ENCODE peak calls at places on chromosomes 11 and 22, in ten cellular contexts. E, I, L, A, M, W, H, P, G and Q are unnamed samples.

GRCh38 chr11:12008790-12009616 is 577 bp upstream of the DKK3 start:
- DNase-seq in G (no peak), L (peak; percentile 14), W (no peak), M (peak; percentile 47), P (peak; percentile 77), E (peak; percentile 88), I (no peak), A (no peak), H (no peak), Q (no peak)

GRCh38 chr11:76946223-76946622 is 85.5 kb downstream of the ACER3 start:
- DNase-seq in I (no peak), M (no peak), W (no peak), P (no peak), L (no peak), G (no peak), E (no peak), H (no peak), A (no peak), Q (no peak)

GRCh38 chr11:19646308-19646707 is 66.3 kb upstream of the NAV2 start:
- DNase-seq in A (no peak), L (no peak), E (no peak), H (no peak), W (no peak), M (no peak), I (peak; percentile 44), G (no peak), P (no peak), Q (peak; percentile 61)

GRCh38 chr11:44361883-44362282 is 51.9 kb upstream of the ALX4 start:
- DNase-seq in I (no peak), P (peak; percentile 81), A (no peak), M (no peak), L (no peak), W (no peak), G (no peak), H (no peak), E (no peak), Q (no peak)

GRCh38 chr11:95792200-95792599 is 1.9 kb downstream of the CEP57 start:
- DNase-seq in I (no peak), M (no peak), P (no peak), H (no peak), E (no peak), L (no peak), A (no peak), G (no peak), W (no peak), Q (no peak)

GRCh38 chr11:46969379-46969778 is 32.8 kb downstream of the CSTPP1 start:
- DNase-seq in G (no peak), H (no peak), E (no peak), A (no peak), P (no peak), L (no peak), I (no peak), M (no peak), W (no peak), Q (no peak)

GRCh38 chr22:47123006-47123826 is 360.8 kb downstream of the TBC1D22A start:
- DNase-seq in A (no peak), H (no peak), I (peak; percentile 27), G (peak; percentile 41), L (no peak), M (no peak), P (no peak), E (no peak), W (no peak), Q (no peak)

GRCh38 chr11:111282663-111283062 is 15.7 kb upstream of the POU2AF3 start:
- DNase-seq in G (no peak), I (no peak), P (no peak), E (no peak), M (no peak), L (no peak), W (no peak), A (no peak), H (no peak), Q (no peak)

GRCh38 chr11:13308704-13309103 is 31.1 kb downstream of the BMAL1 start:
- DNase-seq in P (no peak), L (no peak), A (no peak), W (no peak), E (no peak), G (no peak), M (no peak), I (no peak), H (no peak), Q (no peak)

GRCh38 chr11:13309156-13309555 is 31.6 kb downstream of the BMAL1 start:
- DNase-seq in M (no peak), H (no peak), I (no peak), L (no peak), W (no peak), E (no peak), A (no peak), P (no peak), G (peak; percentile 22), Q (no peak)

GRCh38 chr11:13310443-13310842 is 32.9 kb downstream of the BMAL1 start:
- DNase-seq in M (no peak), P (no peak), G (no peak), H (no peak), A (no peak), E (no peak), L (no peak), I (no peak), W (no peak), Q (no peak)

GRCh38 chr11:13313005-13313819 is 35.6 kb downstream of the BMAL1 start:
- DNase-seq in G (peak; percentile 48), H (no peak), I (no peak), E (no peak), P (no peak), A (no peak), L (no peak), M (no peak), W (no peak), Q (no peak)

GRCh38 chr11:13311570-13311969 is 34.0 kb downstream of the BMAL1 start:
- DNase-seq in W (no peak), L (no peak), M (no peak), P (no peak), H (no peak), E (no peak), A (no peak), G (no peak), I (peak; percentile 28), Q (no peak)
- H3K4me1 ChIP-seq in W (peaks cover 11% of the 10 kb centered on the region), L (no peaks in the 10 kb centered on the region), M (peaks cover 64% of the 10 kb centered on the region), P (peaks cover 61% of the 10 kb centered on the region), H (no peaks in the 10 kb centered on the region), E (no peaks in the 10 kb centered on the region), A (no peaks in the 10 kb centered on the region), G (peaks cover 66% of the 10 kb centered on the region), I (no peaks in the 10 kb centered on the region), Q (peaks cover 9% of the 10 kb centered on the region)

GRCh38 chr22:40529817-40530216 is 106.7 kb downstream of the MRTFA start:
- DNase-seq in P (no peak), G (no peak), L (no peak), W (no peak), M (no peak), E (no peak), A (no peak), I (no peak), H (no peak), Q (no peak)

GRCh38 chr22:40534379-40535188 is 101.9 kb downstream of the MRTFA start:
- DNase-seq in P (no peak), G (no peak), I (no peak), A (no peak), H (no peak), W (no peak), E (peak; percentile 27), L (no peak), M (no peak), Q (no peak)

GRCh38 chr22:40535189-40535512 is 101.4 kb downstream of the MRTFA start:
- DNase-seq in W (no peak), H (no peak), E (no peak), A (no peak), I (no peak), G (no peak), P (no peak), M (no peak), L (no peak), Q (no peak)

GRCh38 chr22:40533712-40534378 is 102.7 kb downstream of the MRTFA start:
- DNase-seq in G (no peak), H (no peak), A (no peak), L (peak; percentile 19), M (no peak), E (peak; percentile 66), W (no peak), P (no peak), I (no peak), Q (no peak)

GRCh38 chr22:40531951-40532900 is 104.3 kb downstream of the MRTFA start:
- DNase-seq in A (no peak), L (no peak), P (no peak), E (no peak), I (no peak), W (no peak), G (no peak), M (no peak), H (no peak), Q (no peak)
- H3K27ac ChIP-seq in A (no peak overlapping the region), L (peak overlapping the region; percentile 9), P (peak overlapping the region; percentile 10), E (peak overlapping the region; percentile 24), I (no peak overlapping the region), W (no peak overlapping the region), G (peak overlapping the region; percentile 52), M (peak overlapping the region; percentile 62), H (peak overlapping the region; percentile 94), Q (peak overlapping the region; percentile 9)

GRCh38 chr22:24156146-24156914 is 25.0 kb upstream of the SUSD2 start:
- DNase-seq in P (no peak), M (peak; percentile 45), I (no peak), H (no peak), E (peak; percentile 59), W (no peak), A (no peak), L (peak; percentile 54), G (peak; percentile 94), Q (no peak)
- TF ChIP-seq POLR2AphosphoS5 in P (no peak), M (no peak), I (no peak), H (peak; percentile 13), E (no peak), W (no peak), A (no peak), L (no peak), G (no peak), Q (no peak)

GRCh38 chr22:22348127-22348814 is 103.7 kb downstream of the VPREB1 start:
- DNase-seq in P (no peak), G (no peak), M (no peak), E (peak; percentile 74), H (no peak), W (no peak), A (peak; percentile 26), L (no peak), I (no peak), Q (no peak)
- H3K4me1 ChIP-seq in P (no peaks in the 10 kb centered on the region), G (peaks cover 15% of the 10 kb centered on the region), M (no peaks in the 10 kb centered on the region), E (no peaks in the 10 kb centered on the region), H (no peaks in the 10 kb centered on the region), W (peaks cover 4% of the 10 kb centered on the region), A (peaks cover 3% of the 10 kb centered on the region), L (no peaks in the 10 kb centered on the region), I (no peaks in the 10 kb centered on the region), Q (no peaks in the 10 kb centered on the region)

GRCh38 chr11:30596832-30597231 is 10.7 kb upstream of the MPPED2 start:
- DNase-seq in H (no peak), M (no peak), I (no peak), W (no peak), P (no peak), G (no peak), A (no peak), L (no peak), E (no peak), Q (no peak)

GRCh38 chr11:30595929-30596328 is 9.8 kb upstream of the MPPED2 start:
- DNase-seq in L (no peak), P (no peak), E (no peak), I (no peak), H (no peak), M (no peak), G (no peak), A (no peak), W (no peak), Q (no peak)
- H3K27ac ChIP-seq in L (no peak overlapping the region), P (no peak overlapping the region), E (no peak overlapping the region), I (no peak overlapping the region), H (no peak overlapping the region), M (no peak overlapping the region), G (no peak overlapping the region), A (no peak overlapping the region), W (no peak overlapping the region), Q (no peak overlapping the region)